ENCODE peak calls at places on chromosomes 16 and 17, in eight cellular contexts. L is K562, S is astrocyte, V is fibroblast of lung, Z is HepG2, A is neural progenitor cell, U is GM23248, B is mammary epithelial cell. D is an unnamed sample. For H3K4me1 and H3K36me3, the result is how much of the 10 kb centered on the place peaks cover.

GRCh38 chr16:8675183-8676159 is 1.1 kb downstream of the ABAT start:
- DNase-seq in L (no peak), S (no peak), V (no peak), Z (peak), A (no peak), U (peak), B (no peak), D (no peak)

GRCh38 chr17:42133461-42134041 is 10.9 kb downstream of the HSPB9 start:
- DNase-seq in L (no peak), S (no peak), V (no peak), Z (no peak), A (no peak), U (peak), B (peak), D (no peak)

GRCh38 chr16:50879873-50880695 is 138.2 kb downstream of the CYLD start:
- DNase-seq in L (no peak), S (no peak), V (no peak), Z (no peak), A (peak), U (peak), B (peak), D (no peak)

GRCh38 chr16:56633535-56633934 is 1.1 kb downstream of the MT1M start:
- DNase-seq in L (no peak), S (no peak), V (no peak), Z (no peak), A (no peak), U (no peak), B (no peak), D (no peak)

GRCh38 chr17:43468746-43469544 is 14.8 kb upstream of the DHX8 start:
- DNase-seq in L (no peak), S (peak), V (peak), Z (peak), A (no peak), U (peak), B (peak), D (peak)

GRCh38 chr17:44095647-44096496 is 25.3 kb downstream of the G6PC3 start:
- DNase-seq in L (peak), S (peak), V (peak), Z (peak), A (peak), U (peak), B (peak), D (peak)

GRCh38 chr17:35432176-35433074 is at the start of gene SLFN12:
- DNase-seq in L (no peak), S (peak), V (peak), Z (no peak), A (peak), U (peak), B (peak), D (peak)

GRCh38 chr17:50079334-50080095 is 15.6 kb upstream of the PDK2 start:
- DNase-seq in L (peak), S (no peak), V (peak), Z (peak), A (peak), U (peak), B (peak), D (no peak)

GRCh38 chr16:89315791-89316581 is 98.5 kb downstream of the ZNF778 start:
- DNase-seq in L (no peak), S (peak), V (peak), Z (peak), A (no peak), U (peak), B (peak), D (peak)

GRCh38 chr17:15409721-15410247 is 57.6 kb downstream of the CDRT4 start:
- DNase-seq in L (no peak), S (peak), V (peak), Z (no peak), A (no peak), U (peak), B (peak), D (peak)

GRCh38 chr17:50201226-50201854 is at the start of gene COL1A1:
- DNase-seq in L (no peak), S (peak), V (peak), Z (no peak), A (peak), U (peak), B (no peak), D (no peak)

GRCh38 chr16:23059433-23059832 is 89.8 kb downstream of the USP31 start:
- DNase-seq in L (no peak), S (no peak), V (no peak), Z (no peak), A (no peak), U (no peak), B (no peak), D (no peak)

GRCh38 chr16:75116081-75116910 is at the start of gene LDHD:
- DNase-seq in L (peak), S (peak), V (peak), Z (peak), A (peak), U (peak), B (peak), D (no peak)

GRCh38 chr17:44115585-44116415 is 7.6 kb downstream of the HDAC5 start:
- DNase-seq in L (peak), S (no peak), V (peak), Z (no peak), A (peak), U (peak), B (no peak), D (no peak)

GRCh38 chr16:70476272-70477020 is 22.1 kb downstream of the FCSK start:
- DNase-seq in L (no peak), S (peak), V (peak), Z (no peak), A (no peak), U (peak), B (peak), D (no peak)

GRCh38 chr16:72991211-72991610 is 56.7 kb downstream of the ZFHX3 start:
- DNase-seq in L (no peak), S (peak), V (no peak), Z (no peak), A (no peak), U (peak), B (no peak), D (no peak)
- H3K4me1 ChIP-seq in L (under half), S (under half), V (under half), Z (half or more), A (half or more), U (under half), B (under half), D (half or more)

GRCh38 chr17:63775420-63775819 is 1.4 kb downstream of the DDX42 start:
- DNase-seq in L (no peak), S (no peak), V (no peak), Z (no peak), A (peak), U (peak), B (no peak), D (no peak)

GRCh38 chr17:63783522-63783921 is 9.6 kb downstream of the DDX42 start:
- DNase-seq in L (no peak), S (no peak), V (no peak), Z (no peak), A (no peak), U (no peak), B (no peak), D (no peak)

GRCh38 chr17:63780928-63781327 is 7.0 kb downstream of the DDX42 start:
- DNase-seq in L (no peak), S (no peak), V (no peak), Z (no peak), A (no peak), U (no peak), B (no peak), D (no peak)

GRCh38 chr17:63785556-63785955 is 11.6 kb downstream of the DDX42 start:
- DNase-seq in L (no peak), S (peak), V (peak), Z (no peak), A (no peak), U (peak), B (peak), D (no peak)

DNA sequence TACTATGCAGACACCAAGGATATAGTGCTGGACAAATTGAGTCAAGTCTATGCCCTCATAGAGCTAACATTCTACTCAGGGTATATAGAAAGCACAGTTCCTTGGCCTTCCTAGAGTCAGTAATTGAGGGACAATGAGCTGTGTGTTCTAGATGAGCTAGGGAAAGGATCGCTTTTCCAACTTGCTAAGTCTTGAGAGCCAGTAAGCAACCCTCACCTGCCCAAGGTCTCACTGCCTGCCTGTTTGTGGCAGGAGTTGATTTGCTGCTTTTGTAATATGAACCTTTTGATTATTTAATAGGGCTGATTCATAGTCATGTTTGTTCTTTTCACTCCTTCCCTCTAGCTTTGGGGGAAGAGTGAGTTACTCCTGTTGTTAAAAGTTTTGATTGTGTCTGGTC is 6.5 kb downstream of the DDX42 start:
- DNase-seq in L (no peak), S (no peak), V (peak), Z (no peak), A (no peak), U (peak), B (peak), D (no peak)
- TF ChIP-seq EZH2 in L (no peak), S (no peak), V (no peak), Z (no peak), A (no peak), U (no peak), B (no peak), D (no peak)

DNA sequence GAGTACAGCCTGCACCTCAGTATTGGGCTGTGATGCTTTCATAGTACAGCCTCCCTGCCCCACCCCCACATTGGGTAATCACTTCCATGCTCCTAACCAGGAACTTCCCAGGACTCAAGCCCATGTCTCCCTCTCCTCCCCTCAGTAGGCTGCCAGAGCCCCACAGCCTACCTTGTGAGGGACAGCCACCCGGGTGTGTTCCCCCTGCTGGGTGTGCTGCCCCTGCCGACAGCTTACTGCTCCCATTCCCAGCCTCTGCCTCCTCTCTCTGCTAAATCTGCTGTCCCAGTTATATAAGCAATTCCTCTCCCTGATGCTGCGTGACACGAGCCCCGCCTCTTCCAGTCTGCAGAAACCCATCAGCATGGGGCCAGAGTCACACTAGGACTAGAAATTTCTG is at the start of gene RSKR:
- DNase-seq in L (no peak), S (no peak), V (no peak), Z (no peak), A (no peak), U (peak), B (no peak), D (no peak)
- H3K36me3 ChIP-seq in L (half or more), S (under half), V (under half), Z (under half), A (under half), U (under half), B (under half), D (half or more)

GRCh38 chr17:31579265-31579664 is 187.8 kb downstream of the RAB11FIP4 start:
- DNase-seq in L (no peak), S (no peak), V (peak), Z (no peak), A (no peak), U (peak), B (peak), D (no peak)
- H3K4me1 ChIP-seq in L (under half), S (under half), V (under half), Z (under half), A (under half), U (half or more), B (under half), D (under half)

GRCh38 chr17:74431568-74432483 is at the start of gene GPRC5C:
- DNase-seq in L (peak), S (peak), V (no peak), Z (peak), A (peak), U (peak), B (peak), D (no peak)
- TF ChIP-seq EZH2 in L (no peak), S (peak), V (no peak), Z (no peak), A (peak), U (peak), B (peak), D (no peak)

DNA sequence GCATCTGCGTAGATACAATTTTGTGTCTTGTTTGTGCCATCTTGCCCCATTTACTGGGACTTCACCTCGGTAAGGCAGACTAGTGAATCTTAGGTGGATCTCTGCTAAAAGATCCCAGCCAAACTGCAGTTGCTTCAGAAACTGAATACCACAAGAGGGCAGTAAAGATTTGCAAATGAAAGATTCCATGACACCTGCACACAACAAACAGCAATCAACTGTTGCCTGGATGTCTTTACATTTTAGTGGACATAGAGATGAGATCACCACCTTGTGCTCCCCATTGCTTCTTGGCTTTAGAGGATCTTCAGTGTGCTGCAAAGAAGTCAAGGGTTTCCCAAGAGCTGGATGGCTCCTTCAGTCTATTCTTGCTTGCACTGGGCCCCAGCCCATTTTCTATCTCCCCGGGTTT is 119.2 kb upstream of the CACNG5 start:
- DNase-seq in L (no peak), S (peak), V (peak), Z (peak), A (peak), U (peak), B (peak), D (no peak)
- H3K36me3 ChIP-seq in L (under half), S (under half), V (under half), Z (under half), A (under half), U (under half), B (under half), D (under half)

GRCh38 chr17:74754832-74755231 is 6.4 kb downstream of the NHERF1 start:
- DNase-seq in L (peak), S (no peak), V (no peak), Z (no peak), A (no peak), U (no peak), B (no peak), D (no peak)
- H3K4me1 ChIP-seq in L (half or more), S (under half), V (under half), Z (half or more), A (half or more), U (under half), B (under half), D (under half)

DNA sequence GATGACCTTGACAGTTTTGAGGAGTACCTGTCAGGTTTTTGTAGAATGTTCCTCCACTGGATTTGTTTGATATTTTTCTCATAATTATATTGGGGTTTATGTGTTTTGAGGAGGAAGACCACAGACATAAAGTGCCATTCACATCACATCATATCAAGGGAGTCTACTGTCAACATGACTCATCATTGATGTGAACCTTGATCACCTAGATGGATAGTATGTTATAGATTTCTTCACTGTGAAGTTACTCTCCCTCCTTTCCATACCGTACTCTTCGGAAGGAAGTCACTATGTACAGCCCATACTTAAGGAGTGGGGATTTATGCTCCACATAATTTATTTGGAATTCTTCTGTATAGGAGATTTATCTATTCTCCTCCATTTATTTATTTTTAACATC is 23.2 kb downstream of the PRSS54 start:
- DNase-seq in L (no peak), S (no peak), V (no peak), Z (peak), A (no peak), U (no peak), B (no peak), D (no peak)
- TF ChIP-seq EZH2 in L (no peak), S (no peak), V (no peak), Z (no peak), A (no peak), U (no peak), B (no peak), D (no peak)

DNA sequence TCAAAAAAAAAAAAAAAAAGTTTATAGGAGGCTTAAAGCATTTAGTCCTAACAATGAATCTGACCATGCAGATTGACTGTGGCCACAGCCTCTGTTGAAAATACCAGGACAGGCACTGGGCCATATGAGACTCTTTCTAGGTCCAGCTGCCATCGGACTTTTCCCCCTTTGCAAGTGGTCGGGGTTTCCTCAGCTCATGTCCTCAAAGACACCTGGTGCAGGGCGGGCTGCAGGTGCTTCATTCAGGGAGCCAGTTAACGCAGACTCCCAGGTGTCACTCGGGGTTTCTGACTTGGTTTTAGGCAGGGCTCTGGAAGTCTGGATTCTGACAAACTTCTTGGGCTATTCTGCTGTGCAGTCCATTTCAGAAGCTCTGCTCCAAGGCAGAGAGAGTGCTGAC is 20.9 kb downstream of the ELAC2 start:
- DNase-seq in L (no peak), S (no peak), V (no peak), Z (no peak), A (no peak), U (no peak), B (no peak), D (no peak)
- H3K36me3 ChIP-seq in L (half or more), S (half or more), V (under half), Z (under half), A (under half), U (under half), B (half or more), D (half or more)

GRCh38 chr16:685967-686366 is 1.8 kb upstream of the JMJD8 start:
- DNase-seq in L (no peak), S (no peak), V (peak), Z (peak), A (peak), U (peak), B (no peak), D (no peak)
- H3K4me1 ChIP-seq in L (half or more), S (under half), V (under half), Z (under half), A (under half), U (under half), B (half or more), D (under half)